ENCODE peak calls at places on chromosomes 1 and 21, in ten cellular contexts. I is stimulated activated CD4-positive, alpha-beta T cell treated with anti-CD3 and anti-CD28 coated beads, Interleukin-4, amount 100 ng/mL, for 24 hours; Y is mesothelial cell of epicardium; R is NCI-H187 treated with DMSO at 0.1 percent for 48 hours; G is GM10248; Z is heart right ventricle; C is caudate nucleus; B is activated CD8-positive, alpha-beta memory T cell treated with anti-CD3 and anti-CD28 coated beads, Interleukin-2, amount 50 U/mL, for 48 hours; K is thoracic aorta; V is aorta. O is an unnamed sample.

GRCh38 chr21:38148046-38148445 is 108.7 kb upstream of the KCNJ15 start:
- DNase-seq in G (no peak), R (no peak), V (no peak), K (no peak), I (no peak), C (no peak), Z (no peak), B (no peak), Y (no peak), O (no peak)

GRCh38 chr1:224732367-224733006 is 116.4 kb downstream of the CNIH3 start:
- DNase-seq in V (no peak), Z (no peak), R (no peak), B (no peak), G (no peak), Y (no peak), I (no peak), C (no peak), K (no peak), O (no peak)

GRCh38 chr1:154325583-154326545 is 539 bp downstream of the ATP8B2 start:
- DNase-seq in Y (peak; percentile 58), C (peak; percentile 49), Z (peak; percentile 57), I (peak; percentile 58), K (peak; percentile 68), G (peak; percentile 50), B (peak; percentile 78), R (no peak), V (peak; percentile 84), O (peak; percentile 78)

GRCh38 chr1:247228133-247228532 is 27.7 kb upstream of the VN1R5 start:
- DNase-seq in G (no peak), R (no peak), I (no peak), V (no peak), B (no peak), C (no peak), Z (no peak), K (no peak), Y (no peak), O (no peak)

GRCh38 chr1:232211149-232211548 is 418.8 kb downstream of the SIPA1L2 start:
- DNase-seq in R (no peak), B (no peak), Y (no peak), C (no peak), V (no peak), I (no peak), Z (no peak), G (no peak), K (no peak), O (no peak)

GRCh38 chr1:105337427-105337826 is 1587.7 kb downstream of the AMY1C start:
- DNase-seq in V (no peak), Z (no peak), K (no peak), G (no peak), B (no peak), Y (no peak), R (no peak), I (no peak), C (no peak), O (no peak)

GRCh38 chr1:20476260-20477038 is 9.6 kb downstream of the CAMK2N1 start:
- DNase-seq in I (no peak), K (no peak), G (no peak), B (no peak), Y (no peak), V (no peak), R (no peak), Z (peak; percentile 64), C (peak; percentile 71), O (no peak)

GRCh38 chr1:99475991-99476532 is 169.9 kb upstream of the PALMD start:
- DNase-seq in I (no peak), V (no peak), C (no peak), G (no peak), Z (no peak), K (no peak), Y (no peak), R (no peak), B (no peak), O (no peak)

GRCh38 chr1:204344665-204345064 is 15.1 kb downstream of the PLEKHA6 start:
- DNase-seq in R (no peak), B (no peak), K (no peak), Z (no peak), Y (no peak), G (no peak), I (no peak), C (no peak), V (no peak), O (no peak)

GRCh38 chr1:223730471-223730870 is 18.1 kb downstream of the CAPN2 start:
- DNase-seq in R (no peak), V (no peak), K (no peak), I (no peak), Z (no peak), B (no peak), C (no peak), G (no peak), Y (no peak), O (no peak)

GRCh38 chr1:200921571-200922110 is 26.9 kb downstream of the INAVA start:
- DNase-seq in R (no peak), G (no peak), I (no peak), Y (no peak), B (no peak), K (no peak), C (no peak), Z (no peak), V (no peak), O (no peak)

GRCh38 chr1:8134546-8135235 is 108.6 kb upstream of the ERRFI1 start:
- DNase-seq in R (no peak), K (no peak), C (no peak), B (no peak), G (no peak), V (no peak), I (no peak), Y (no peak), Z (no peak), O (no peak)

GRCh38 chr1:5757177-5757820 is 234.9 kb downstream of the NPHP4 start:
- DNase-seq in B (no peak), V (peak; percentile 36), I (no peak), Z (no peak), G (no peak), K (no peak), R (no peak), C (no peak), Y (no peak), O (no peak)

GRCh38 chr1:50775740-50776139 is 184.3 kb downstream of the FAF1 start:
- DNase-seq in I (no peak), R (no peak), K (no peak), B (no peak), G (no peak), V (no peak), Z (no peak), Y (no peak), C (no peak), O (no peak)

GRCh38 chr1:228695015-228695955 is 40.0 kb upstream of the RHOU start:
- DNase-seq in C (no peak), K (no peak), V (no peak), R (no peak), B (no peak), Z (no peak), Y (no peak), G (no peak), I (no peak), O (no peak)

GRCh38 chr1:75338974-75339483 is 204.8 kb downstream of the LHX8 start:
- DNase-seq in G (peak; percentile 46), V (no peak), R (peak; percentile 46), C (no peak), Z (no peak), I (no peak), K (no peak), B (no peak), Y (no peak), O (no peak)

GRCh38 chr1:5491207-5491904 is 500.9 kb downstream of the NPHP4 start:
- DNase-seq in C (no peak), R (no peak), B (no peak), Z (no peak), Y (no peak), G (no peak), I (no peak), K (no peak), V (no peak), O (no peak)

GRCh38 chr1:40034869-40035268 is 5.7 kb upstream of the CAP1 start:
- DNase-seq in C (no peak), I (no peak), Y (no peak), B (no peak), G (no peak), K (no peak), V (no peak), Z (no peak), R (no peak), O (no peak)

GRCh38 chr1:109498161-109498801 is 4.4 kb downstream of the CYB561D1 start:
- DNase-seq in V (no peak), C (peak; percentile 32), R (no peak), Z (no peak), I (no peak), K (no peak), B (peak; percentile 62), G (no peak), Y (no peak), O (peak; percentile 75)

GRCh38 chr1:206883876-206884275 is 13.4 kb upstream of the IL24 start:
- DNase-seq in B (no peak), R (no peak), K (no peak), I (no peak), Z (no peak), Y (no peak), V (no peak), C (no peak), G (no peak), O (no peak)

GRCh38 chr1:3349161-3349967 is 105.1 kb upstream of the ARHGEF16 start:
- DNase-seq in I (no peak), Z (peak; percentile 82), G (no peak), C (no peak), Y (no peak), K (no peak), R (no peak), B (no peak), V (no peak), O (no peak)

GRCh38 chr21:45590726-45591618 is 48.7 kb upstream of the SLC19A1 start:
- DNase-seq in G (peak; percentile 68), V (no peak), Z (peak; percentile 47), C (no peak), R (no peak), K (no peak), Y (peak; percentile 37), B (peak; percentile 83), I (peak; percentile 57), O (no peak)

GRCh38 chr1:30977105-30977504 is 68.5 kb upstream of the SDC3 start:
- DNase-seq in B (no peak), G (no peak), R (no peak), Z (no peak), K (no peak), V (no peak), I (no peak), C (no peak), Y (no peak), O (no peak)

GRCh38 chr1:169634145-169634544 is 4.2 kb upstream of the SELP start:
- DNase-seq in Z (no peak), C (no peak), V (no peak), Y (no peak), G (no peak), I (no peak), R (no peak), K (no peak), B (no peak), O (no peak)

O was measured in cerebellum.